ENCODE peak calls at places on chromosomes 5 and 9, in four cellular contexts. J is H1, U is AG08396, F is left ventricle myocardium superior. C is an unnamed sample.

GRCh38 chr9:127389391-127390242 is 7.4 kb upstream of the SLC2A8 start:
- DNase-seq in J (no peak), U (no peak), F (no peak), C (no peak)

GRCh38 chr5:17096975-17097695 is 120.3 kb upstream of the BASP1 start:
- DNase-seq in J (no peak), U (no peak), F (no peak), C (no peak)

GRCh38 chr5:13251623-13252367 is 692.7 kb downstream of the DNAH5 start:
- DNase-seq in J (no peak), U (no peak), F (peak; percentile 31), C (no peak)

GRCh38 chr5:72106922-72107873 is at the start of gene MAP1B:
- DNase-seq in J (peak; percentile 85), U (peak; percentile 75), F (peak; percentile 79), C (no peak)

GRCh38 chr9:98429613-98430012 is 174.2 kb upstream of the TBC1D2 start:
- DNase-seq in J (no peak), U (peak; percentile 46), F (no peak), C (no peak)

GRCh38 chr5:84727708-84728107 is 343.0 kb upstream of the EDIL3 start:
- DNase-seq in J (no peak), U (no peak), F (no peak), C (no peak)

GRCh38 chr9:130830199-130830598 is 4.9 kb upstream of the ABL1 start:
- DNase-seq in J (no peak), U (no peak), F (no peak), C (no peak)

GRCh38 chr5:156491766-156492165 is 164.8 kb downstream of the SGCD start:
- DNase-seq in J (no peak), U (no peak), F (no peak), C (no peak)

GRCh38 chr5:179061025-179061424 is 852 bp downstream of the ZNF354C start:
- DNase-seq in J (no peak), U (no peak), F (no peak), C (no peak)

C was measured in natural killer cell treated with Interleukin-12 subunit alpha and Interleukin-12 subunit beta and Interleukin-15 and Interleukin-18, amount 100 ng/mL, for 72 hours.